ENCODE peak calls at places on chromosomes 11 and 22, in four cellular contexts. B is astrocyte of the spinal cord, N is GM12878, I is PC-3. D is an unnamed sample.

GRCh38 chr11:47004595-47005033 is 68.1 kb downstream of the CSTPP1 start:
- DNase-seq in N (no peak), I (peak), B (peak), D (no peak)

GRCh38 chr22:36740716-36741115 is 35.2 kb downstream of the IFT27 start:
- DNase-seq in N (no peak), I (no peak), B (no peak), D (no peak)

GRCh38 chr11:34654491-34655334 is 33.8 kb downstream of the EHF start:
- DNase-seq in I (peak), N (no peak), B (no peak), D (no peak)

GRCh38 chr11:92751594-92751993 is 217.9 kb upstream of the MTNR1B start:
- DNase-seq in I (no peak), B (no peak), N (no peak), D (no peak)

GRCh38 chr11:20000393-20001134 is 159.7 kb downstream of the DBX1 start:
- DNase-seq in B (no peak), N (no peak), I (no peak), D (no peak)

GRCh38 chr11:34644669-34645406 is 23.9 kb downstream of the EHF start:
- DNase-seq in I (no peak), B (peak), N (no peak), D (no peak)

GRCh38 chr11:14342906-14343305 is 16.1 kb downstream of the RRAS2 start:
- DNase-seq in I (no peak), N (no peak), B (peak), D (no peak)

GRCh38 chr11:65476632-65477270 is 22.1 kb upstream of the MALAT1 start:
- DNase-seq in N (no peak), I (no peak), B (peak), D (no peak)

GRCh38 chr22:50304528-50305392 is 2.7 kb downstream of the PLXNB2 start:
- DNase-seq in B (peak), N (no peak), I (peak), D (no peak)

GRCh38 chr11:1863352-1864215 is 10.7 kb downstream of the LSP1 start:
- DNase-seq in N (no peak), B (peak), I (peak), D (no peak)

GRCh38 chr11:33699515-33700424 is 856 bp downstream of the C11orf91 start:
- DNase-seq in N (no peak), I (no peak), B (no peak), D (no peak)

GRCh38 chr11:70078796-70079616 is 889 bp downstream of the ANO1 start:
- DNase-seq in N (no peak), B (no peak), I (peak), D (no peak)

GRCh38 chr11:125070699-125071254 is 7.7 kb downstream of the SLC37A2 start:
- DNase-seq in B (peak), N (peak), I (peak), D (peak)

GRCh38 chr11:15153231-15153630 is 38.5 kb downstream of the INSC start:
- DNase-seq in N (no peak), B (no peak), I (no peak), D (no peak)

GRCh38 chr11:71089571-71089970 is 162.8 kb downstream of the SHANK2 start:
- DNase-seq in I (no peak), B (no peak), N (no peak), D (no peak)

GRCh38 chr11:56950510-56950909 is 38.2 kb upstream of the OR5AK2 start:
- DNase-seq in N (no peak), B (no peak), I (peak), D (no peak)

GRCh38 chr11:114569781-114570180 is 10.1 kb upstream of the NXPE1 start:
- DNase-seq in I (peak), N (no peak), B (no peak), D (no peak)

GRCh38 chr11:111538407-111539114 is 2.0 kb upstream of the LAYN start:
- DNase-seq in N (no peak), I (peak), B (no peak), D (no peak)

GRCh38 chr11:118144301-118144701 is 8.3 kb downstream of the SCN4B start:
- DNase-seq in I (no peak), B (no peak), N (no peak), D (no peak)

GRCh38 chr11:100760766-100761165 is 73.7 kb downstream of the ARHGAP42 start:
- DNase-seq in N (no peak), B (no peak), I (no peak), D (no peak)

GRCh38 chr11:111120221-111120620 is 125.3 kb upstream of the POU2AF2 start:
- DNase-seq in B (peak), N (no peak), I (no peak), D (no peak)

GRCh38 chr22:17938484-17938924 is 85.9 kb downstream of the MICAL3 start:
- DNase-seq in I (no peak), N (no peak), B (no peak), D (no peak)

GRCh38 chr11:102391549-102392237 is 44.7 kb downstream of the BIRC2 start:
- DNase-seq in B (no peak), I (no peak), N (no peak), D (no peak)

GRCh38 chr11:79794484-79795393 is 353.9 kb upstream of the TENM4 start:
- DNase-seq in N (no peak), I (no peak), B (no peak), D (no peak)

GRCh38 chr11:21427750-21428149 is 758.4 kb downstream of the NELL1 start:
- DNase-seq in N (no peak), B (no peak), I (no peak), D (no peak)

GRCh38 chr11:22808559-22809197 is 20.9 kb downstream of the SVIP start:
- DNase-seq in N (no peak), I (no peak), B (no peak), D (no peak)

DNA sequence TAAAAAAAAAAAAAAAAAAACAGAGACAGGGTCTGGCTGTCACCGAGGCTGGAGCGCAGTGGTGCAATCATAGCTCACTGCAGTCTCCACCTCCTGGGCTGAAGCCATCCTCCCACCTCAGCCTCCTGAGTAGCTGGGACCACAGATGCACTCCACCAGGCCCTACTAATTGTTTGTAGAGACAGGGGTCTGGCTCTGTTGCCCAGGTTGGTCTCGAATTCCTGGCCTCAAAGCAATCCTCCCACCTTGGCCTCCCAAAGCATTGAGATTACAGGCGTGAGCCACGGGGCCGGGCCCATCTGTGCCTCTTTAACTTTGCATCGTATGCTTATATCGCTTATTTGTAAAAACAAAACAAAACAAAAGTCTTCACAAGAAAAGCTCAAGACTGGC is 3.1 kb downstream of the CPT1A start:
- DNase-seq in I (no peak), N (no peak), B (no peak), D (no peak)
- H3K4me3 ChIP-seq in I (peak), N (peak), B (peak), D (peak)

GRCh38 chr11:63537293-63538101 is 889 bp downstream of the PLAAT4 start:
- DNase-seq in I (no peak), B (peak), N (no peak), D (no peak)
- TF ChIP-seq CTCF in I (no peak), B (no peak), N (no peak), D (no peak)

GRCh38 chr11:12964650-12965049 is 44.5 kb upstream of the RASSF10 start:
- DNase-seq in N (no peak), I (no peak), B (no peak), D (no peak)
- H3K4me3 ChIP-seq in N (no peak), I (no peak), B (no peak), D (no peak)

GRCh38 chr11:63478896-63479295 is 12.1 kb downstream of the PLAAT5 start:
- DNase-seq in N (peak), B (peak), I (peak), D (peak)
- TF ChIP-seq CTCF in N (peak), B (peak), I (peak), D (peak)

D was measured in GM06990.